ENCODE peak calls at places on chromosomes 2 and 18, in seven cellular contexts. T is fibroblast of lung, A is WTC11, G is lung, X is body of pancreas, H is SK-N-SH, N is adrenal gland. F is an unnamed sample.

GRCh38 chr2:232463701-232464533 is 8.0 kb downstream of the ALPI start:
- DNase-seq in A (no peak), T (no peak), H (peak; percentile 5), X (no peak), G (no peak), N (peak; percentile 9), F (no peak)

GRCh38 chr2:184692137-184692734 is 93.9 kb downstream of the ZNF804A start:
- DNase-seq in H (peak; percentile 55), X (no peak), T (peak; percentile 11), A (no peak), G (no peak), N (no peak), F (no peak)

GRCh38 chr2:1778566-1778965 is 34.3 kb upstream of the PXDN start:
- DNase-seq in A (no peak), H (no peak), N (no peak), T (no peak), X (no peak), G (no peak), F (no peak)

GRCh38 chr2:202237787-202238233 is 587 bp downstream of the SUMO1 start:
- DNase-seq in A (no peak), G (peak; percentile 31), H (peak; percentile 61), N (peak; percentile 51), X (peak; percentile 10), T (peak; percentile 64), F (no peak)

GRCh38 chr2:143808166-143808565 is 678.9 kb downstream of the ARHGAP15 start:
- DNase-seq in G (no peak), A (no peak), H (no peak), N (no peak), T (no peak), X (no peak), F (no peak)

GRCh38 chr2:119760876-119761275 is 1.2 kb downstream of the PTPN4 start:
- DNase-seq in T (peak; percentile 42), A (no peak), H (no peak), X (no peak), N (no peak), G (no peak), F (no peak)

GRCh38 chr18:36660311-36660710 is 168.5 kb downstream of the TPGS2 start:
- DNase-seq in N (no peak), X (no peak), H (no peak), T (no peak), G (no peak), A (no peak), F (no peak)

GRCh38 chr2:157302492-157303099 is 23.0 kb downstream of the ERMN start:
- DNase-seq in H (peak; percentile 37), G (no peak), N (peak; percentile 35), T (peak; percentile 33), A (no peak), X (peak; percentile 37), F (no peak)

GRCh38 chr2:86378469-86378868 is 41.0 kb upstream of the REEP1 start:
- DNase-seq in G (no peak), X (no peak), H (no peak), A (no peak), N (no peak), T (no peak), F (no peak)

GRCh38 chr2:44974064-44974715 is 32.7 kb downstream of the SIX3 start:
- DNase-seq in G (no peak), T (peak; percentile 32), A (peak; percentile 71), N (no peak), H (peak; percentile 83), X (peak; percentile 46), F (no peak)
- TF ChIP-seq CTCF in G (no peak), T (peak; percentile 55), A (peak; percentile 64), N (peak; percentile 8), H (peak; percentile 70), X (no peak), F (no peak)

GRCh38 chr18:72206814-72207213 is 337.3 kb downstream of the CBLN2 start:
- DNase-seq in X (no peak), H (no peak), N (no peak), A (no peak), G (no peak), T (peak; percentile 2), F (no peak)

GRCh38 chr18:72207280-72207679 is 336.9 kb downstream of the CBLN2 start:
- DNase-seq in H (peak; percentile 25), G (no peak), N (no peak), T (no peak), A (no peak), X (no peak), F (no peak)

GRCh38 chr18:72208920-72209676 is 335.0 kb downstream of the CBLN2 start:
- DNase-seq in H (no peak), N (no peak), T (no peak), X (no peak), A (no peak), G (no peak), F (no peak)
- TF ChIP-seq CTCF in H (no peak), N (no peak), T (no peak), X (no peak), A (no peak), G (no peak), F (no peak)

DNA sequence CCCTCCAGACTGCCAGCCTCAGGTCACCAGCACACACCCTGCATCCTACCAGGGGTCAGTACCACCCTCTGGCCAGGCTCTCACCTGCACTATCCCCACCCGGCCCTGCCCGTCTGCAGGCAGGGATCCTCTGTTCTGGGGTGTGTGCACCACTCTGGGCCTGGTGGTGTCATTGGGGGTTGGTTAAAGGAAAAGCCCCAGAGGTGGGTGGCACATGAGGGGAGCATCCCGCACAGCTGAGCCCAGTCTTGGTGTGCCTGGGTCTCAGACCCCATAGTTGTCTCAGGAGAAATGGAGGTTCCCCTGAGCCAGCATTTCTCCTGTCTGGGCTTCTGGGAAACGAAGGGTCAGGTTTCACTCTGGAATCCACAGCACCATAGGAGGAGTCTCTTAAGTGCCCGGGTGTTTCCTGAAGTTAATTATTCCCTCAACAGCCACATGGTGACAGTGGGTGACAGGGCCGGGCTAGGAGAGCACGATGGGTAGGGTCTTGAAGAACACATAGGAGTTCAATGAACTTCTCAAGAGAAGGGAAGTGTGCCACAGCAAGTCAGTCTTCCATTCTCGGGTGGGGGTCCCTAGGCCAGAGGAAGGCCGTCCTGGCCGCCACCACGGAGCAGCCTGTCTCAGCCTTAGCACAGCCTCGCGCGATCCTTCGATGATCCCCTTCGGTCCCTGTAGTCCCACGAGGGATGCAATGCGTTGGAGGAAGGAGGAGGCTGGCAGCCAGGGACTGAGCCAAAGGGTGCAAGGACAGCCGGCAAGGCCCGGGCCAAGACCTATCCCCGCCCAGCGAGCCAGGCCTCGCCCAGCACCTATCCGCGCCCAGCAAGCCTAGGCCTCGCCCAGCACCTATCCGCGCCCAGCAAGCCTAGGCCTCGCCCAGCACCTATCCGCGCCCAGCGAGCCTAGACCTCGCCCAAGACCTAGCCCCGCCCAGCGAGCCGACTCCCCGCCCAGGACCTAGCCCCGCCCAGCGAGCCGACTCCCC is 1.1 kb upstream of the FARP2 start:
- DNase-seq in T (peak; percentile 70), X (peak; percentile 96), H (peak; percentile 64), A (peak; percentile 92), G (peak; percentile 88), N (peak; percentile 98), F (peak; percentile 37)
- TF ChIP-seq CTCF in T (no peak), X (no peak), H (no peak), A (no peak), G (no peak), N (no peak), F (no peak)

DNA sequence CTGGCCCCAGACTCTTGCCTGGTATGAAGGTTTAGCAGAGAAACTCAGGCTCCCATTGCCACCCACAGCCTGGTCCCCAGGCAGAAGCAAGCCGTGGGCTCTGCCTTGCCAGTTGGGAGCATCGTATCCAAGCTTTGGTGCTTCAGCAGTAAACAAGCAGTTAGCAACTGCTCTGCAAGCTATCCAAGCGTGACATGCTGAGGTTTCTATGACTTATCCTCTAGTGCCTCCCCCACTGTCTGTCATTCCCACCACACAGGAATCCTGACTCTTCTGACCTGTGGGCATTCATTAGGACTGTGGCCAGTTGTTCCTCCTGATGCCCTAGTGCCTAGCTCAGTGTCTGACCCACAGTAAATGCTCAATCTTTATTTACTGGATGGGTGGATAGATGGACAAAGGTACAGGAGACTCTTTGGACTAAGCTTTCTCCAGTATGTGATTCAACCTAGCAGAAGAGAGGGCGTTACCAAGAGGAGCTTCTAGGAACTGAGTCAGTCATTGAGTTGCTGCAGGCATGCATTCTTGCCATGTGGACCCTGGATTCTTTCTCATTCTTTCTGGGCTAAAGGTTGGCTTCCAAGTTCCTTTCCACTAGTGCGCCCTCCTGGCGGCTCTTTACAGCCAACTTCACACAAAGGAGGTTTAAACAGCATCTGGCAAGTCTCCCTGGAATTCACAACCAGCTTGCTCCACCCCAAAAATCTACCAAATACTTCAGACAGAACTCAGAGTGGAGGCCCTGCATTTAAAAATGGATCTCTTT is 40.6 kb upstream of the MRPL19 start:
- DNase-seq in T (peak; percentile 99), G (peak; percentile 72), N (no peak), X (peak; percentile 56), H (no peak), A (no peak), F (no peak)
- TF ChIP-seq CTCF in T (peak; percentile 34), G (no peak), N (no peak), X (peak; percentile 29), H (peak; percentile 63), A (no peak), F (no peak)

DNA sequence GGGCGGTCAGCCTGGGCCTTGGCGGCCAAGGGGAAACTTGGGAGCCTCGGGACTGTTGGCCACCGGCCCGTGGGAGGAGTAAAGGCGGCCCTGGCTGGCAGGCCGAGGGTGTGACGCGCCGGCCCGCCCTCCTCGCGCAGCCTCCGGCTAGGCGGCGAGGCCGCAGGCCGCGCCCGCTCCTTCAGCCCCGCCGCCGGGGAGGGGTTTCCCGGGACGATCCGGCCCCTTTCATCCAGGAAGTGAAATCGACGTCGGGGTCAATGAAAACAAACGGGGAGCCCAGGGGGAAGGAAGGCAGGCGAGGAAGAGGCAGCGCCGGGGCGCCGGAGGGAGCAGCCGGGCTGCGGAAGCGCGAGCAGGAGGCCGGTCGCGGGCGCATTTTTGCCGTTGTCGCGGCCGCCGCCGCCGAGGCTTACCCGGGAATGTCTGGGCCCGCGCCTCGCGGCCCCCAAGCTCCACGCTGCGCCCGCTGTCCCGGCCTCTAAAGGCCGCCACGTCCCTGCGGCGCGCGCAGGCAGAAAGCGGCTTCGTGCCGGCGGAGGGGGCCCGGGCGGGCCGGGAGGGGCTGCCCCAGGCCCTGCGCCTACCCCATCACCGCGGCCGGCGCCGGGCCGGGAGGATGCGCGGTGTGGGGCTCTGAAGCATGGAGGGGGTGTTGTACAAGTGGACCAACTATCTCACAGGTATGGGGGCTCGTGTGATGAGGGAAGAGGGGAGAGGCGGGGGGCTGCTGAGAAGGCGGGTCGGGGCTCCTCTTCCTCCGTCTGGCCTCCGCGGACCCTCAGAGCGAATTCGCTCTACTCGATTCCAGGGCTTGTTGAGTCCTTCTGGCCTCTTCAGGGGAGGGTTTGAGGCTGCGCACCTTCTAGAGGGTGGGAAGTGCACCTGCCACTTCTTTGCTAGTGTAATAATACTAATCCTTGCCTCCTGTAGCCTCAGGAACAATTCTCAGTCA is at the start of gene PLEKHA3:
- DNase-seq in A (peak; percentile 88), N (peak; percentile 98), G (peak; percentile 94), X (peak; percentile 97), H (peak; percentile 93), T (peak; percentile 95), F (no peak)
- TF ChIP-seq CTCF in A (no peak), N (no peak), G (no peak), X (no peak), H (no peak), T (no peak), F (no peak)

GRCh38 chr2:192029089-192029488 is 165.6 kb downstream of the TMEFF2 start:
- DNase-seq in H (no peak), N (no peak), X (no peak), A (peak; percentile 67), G (no peak), T (no peak), F (no peak)
- TF ChIP-seq CTCF in H (peak; percentile 38), N (no peak), X (no peak), A (peak; percentile 41), G (no peak), T (peak; percentile 8), F (no peak)